ENCODE peak calls at places on chromosomes 4 and X, in nine cellular contexts. One of them, this sample, is unnamed.

GRCh38 chr4:38015886-38016515 is 55.8 kb downstream of the PTTG2 start:
- DNase-seq in posterior vena cava: no peak
- DNase-seq in GM23248: no peak
- DNase-seq in dermis blood vessel endothelial cell: no peak
- DNase-seq in T-helper 2 cell: no peak
- DNase-seq in activated CD8-positive, alpha-beta memory T cell treated with anti-CD3 and anti-CD28 coated beads for 48 hours: no peak
- DNase-seq in foreskin fibroblast: peak; percentile 17
- DNase-seq in iris pigment epithelial cell: no peak
- DNase-seq in activated naive CD4-positive, alpha-beta T cell treated with anti-CD3 and anti-CD28 coated beads for 36 hours: no peak
- DNase-seq in this sample: no peak

GRCh38 chr4:69568787-69569186 is 70.7 kb downstream of the UGT2A2 start:
- DNase-seq in posterior vena cava: no peak
- DNase-seq in GM23248: no peak
- DNase-seq in dermis blood vessel endothelial cell: no peak
- DNase-seq in T-helper 2 cell: no peak
- DNase-seq in activated CD8-positive, alpha-beta memory T cell treated with anti-CD3 and anti-CD28 coated beads for 48 hours: no peak
- DNase-seq in foreskin fibroblast: no peak
- DNase-seq in iris pigment epithelial cell: no peak
- DNase-seq in activated naive CD4-positive, alpha-beta T cell treated with anti-CD3 and anti-CD28 coated beads for 36 hours: no peak
- DNase-seq in this sample: no peak

GRCh38 chr4:26141101-26141830 is 179.5 kb upstream of the RBPJ start:
- DNase-seq in posterior vena cava: no peak
- DNase-seq in GM23248: no peak
- DNase-seq in dermis blood vessel endothelial cell: no peak
- DNase-seq in T-helper 2 cell: no peak
- DNase-seq in activated CD8-positive, alpha-beta memory T cell treated with anti-CD3 and anti-CD28 coated beads for 48 hours: no peak
- DNase-seq in foreskin fibroblast: peak; percentile 69
- DNase-seq in iris pigment epithelial cell: no peak
- DNase-seq in activated naive CD4-positive, alpha-beta T cell treated with anti-CD3 and anti-CD28 coated beads for 36 hours: no peak
- DNase-seq in this sample: no peak

GRCh38 chrX:140389331-140389730 is 115.5 kb downstream of the SOX3 start:
- DNase-seq in posterior vena cava: no peak
- DNase-seq in GM23248: no peak
- DNase-seq in dermis blood vessel endothelial cell: no peak
- DNase-seq in T-helper 2 cell: no peak
- DNase-seq in activated CD8-positive, alpha-beta memory T cell treated with anti-CD3 and anti-CD28 coated beads for 48 hours: no peak
- DNase-seq in foreskin fibroblast: no peak
- DNase-seq in iris pigment epithelial cell: no peak
- DNase-seq in activated naive CD4-positive, alpha-beta T cell treated with anti-CD3 and anti-CD28 coated beads for 36 hours: no peak
- DNase-seq in this sample: no peak

GRCh38 chrX:107565916-107566602 is 62.3 kb upstream of the PRPS1 start:
- DNase-seq in posterior vena cava: no peak
- DNase-seq in GM23248: peak; percentile 63
- DNase-seq in dermis blood vessel endothelial cell: peak; percentile 37
- DNase-seq in T-helper 2 cell: no peak
- DNase-seq in activated CD8-positive, alpha-beta memory T cell treated with anti-CD3 and anti-CD28 coated beads for 48 hours: no peak
- DNase-seq in foreskin fibroblast: no peak
- DNase-seq in iris pigment epithelial cell: peak; percentile 84
- DNase-seq in activated naive CD4-positive, alpha-beta T cell treated with anti-CD3 and anti-CD28 coated beads for 36 hours: no peak
- DNase-seq in this sample: no peak

GRCh38 chr4:133424611-133425010 is 275.5 kb downstream of the PCDH10 start:
- DNase-seq in posterior vena cava: no peak
- DNase-seq in GM23248: no peak
- DNase-seq in dermis blood vessel endothelial cell: no peak
- DNase-seq in T-helper 2 cell: no peak
- DNase-seq in activated CD8-positive, alpha-beta memory T cell treated with anti-CD3 and anti-CD28 coated beads for 48 hours: no peak
- DNase-seq in foreskin fibroblast: no peak
- DNase-seq in iris pigment epithelial cell: no peak
- DNase-seq in activated naive CD4-positive, alpha-beta T cell treated with anti-CD3 and anti-CD28 coated beads for 36 hours: no peak
- DNase-seq in this sample: no peak

GRCh38 chr4:182555997-182556418 is 312.8 kb downstream of the TENM3 start:
- DNase-seq in posterior vena cava: no peak
- DNase-seq in GM23248: peak; percentile 50
- DNase-seq in dermis blood vessel endothelial cell: peak; percentile 48
- DNase-seq in T-helper 2 cell: no peak
- DNase-seq in activated CD8-positive, alpha-beta memory T cell treated with anti-CD3 and anti-CD28 coated beads for 48 hours: no peak
- DNase-seq in foreskin fibroblast: peak; percentile 71
- DNase-seq in iris pigment epithelial cell: peak; percentile 92
- DNase-seq in activated naive CD4-positive, alpha-beta T cell treated with anti-CD3 and anti-CD28 coated beads for 36 hours: no peak
- DNase-seq in this sample: no peak

GRCh38 chrX:53235566-53235965 is 10.6 kb upstream of the KDM5C start:
- DNase-seq in posterior vena cava: peak; percentile 82
- DNase-seq in GM23248: no peak
- DNase-seq in dermis blood vessel endothelial cell: no peak
- DNase-seq in T-helper 2 cell: no peak
- DNase-seq in activated CD8-positive, alpha-beta memory T cell treated with anti-CD3 and anti-CD28 coated beads for 48 hours: no peak
- DNase-seq in foreskin fibroblast: no peak
- DNase-seq in iris pigment epithelial cell: no peak
- DNase-seq in activated naive CD4-positive, alpha-beta T cell treated with anti-CD3 and anti-CD28 coated beads for 36 hours: no peak
- DNase-seq in this sample: no peak

GRCh38 chr4:145839151-145839550 is 99.5 kb downstream of the ZNF827 start:
- DNase-seq in posterior vena cava: no peak
- DNase-seq in GM23248: no peak
- DNase-seq in dermis blood vessel endothelial cell: no peak
- DNase-seq in T-helper 2 cell: no peak
- DNase-seq in activated CD8-positive, alpha-beta memory T cell treated with anti-CD3 and anti-CD28 coated beads for 48 hours: no peak
- DNase-seq in foreskin fibroblast: no peak
- DNase-seq in iris pigment epithelial cell: peak; percentile 67
- DNase-seq in activated naive CD4-positive, alpha-beta T cell treated with anti-CD3 and anti-CD28 coated beads for 36 hours: no peak
- DNase-seq in this sample: no peak

GRCh38 chr4:79042079-79042674 is 102.9 kb upstream of the PAQR3 start:
- DNase-seq in posterior vena cava: no peak
- DNase-seq in GM23248: peak; percentile 57
- DNase-seq in dermis blood vessel endothelial cell: peak; percentile 37
- DNase-seq in T-helper 2 cell: no peak
- DNase-seq in activated CD8-positive, alpha-beta memory T cell treated with anti-CD3 and anti-CD28 coated beads for 48 hours: no peak
- DNase-seq in foreskin fibroblast: peak; percentile 31
- DNase-seq in iris pigment epithelial cell: peak; percentile 31
- DNase-seq in activated naive CD4-positive, alpha-beta T cell treated with anti-CD3 and anti-CD28 coated beads for 36 hours: peak; percentile 7
- DNase-seq in this sample: no peak

GRCh38 chr4:139297001-139297410 is 4.3 kb upstream of the NAA15 start:
- DNase-seq in posterior vena cava: no peak
- DNase-seq in GM23248: peak; percentile 68
- DNase-seq in dermis blood vessel endothelial cell: no peak
- DNase-seq in T-helper 2 cell: no peak
- DNase-seq in activated CD8-positive, alpha-beta memory T cell treated with anti-CD3 and anti-CD28 coated beads for 48 hours: no peak
- DNase-seq in foreskin fibroblast: peak; percentile 58
- DNase-seq in iris pigment epithelial cell: peak; percentile 55
- DNase-seq in activated naive CD4-positive, alpha-beta T cell treated with anti-CD3 and anti-CD28 coated beads for 36 hours: no peak
- DNase-seq in this sample: no peak

GRCh38 chr4:38752393-38752961 is 30.3 kb downstream of the TLR10 start:
- DNase-seq in posterior vena cava: no peak
- DNase-seq in GM23248: peak; percentile 54
- DNase-seq in dermis blood vessel endothelial cell: peak; percentile 19
- DNase-seq in T-helper 2 cell: no peak
- DNase-seq in activated CD8-positive, alpha-beta memory T cell treated with anti-CD3 and anti-CD28 coated beads for 48 hours: no peak
- DNase-seq in foreskin fibroblast: peak; percentile 55
- DNase-seq in iris pigment epithelial cell: peak; percentile 80
- DNase-seq in activated naive CD4-positive, alpha-beta T cell treated with anti-CD3 and anti-CD28 coated beads for 36 hours: no peak
- DNase-seq in this sample: no peak

GRCh38 chr4:157895205-157895604 is 277.6 kb downstream of the GASK1B start:
- DNase-seq in posterior vena cava: no peak
- DNase-seq in GM23248: no peak
- DNase-seq in dermis blood vessel endothelial cell: no peak
- DNase-seq in T-helper 2 cell: no peak
- DNase-seq in activated CD8-positive, alpha-beta memory T cell treated with anti-CD3 and anti-CD28 coated beads for 48 hours: no peak
- DNase-seq in foreskin fibroblast: no peak
- DNase-seq in iris pigment epithelial cell: no peak
- DNase-seq in activated naive CD4-positive, alpha-beta T cell treated with anti-CD3 and anti-CD28 coated beads for 36 hours: no peak
- DNase-seq in this sample: no peak

GRCh38 chr4:157706134-157706533 is 466.7 kb downstream of the GASK1B start:
- DNase-seq in posterior vena cava: no peak
- DNase-seq in GM23248: no peak
- DNase-seq in dermis blood vessel endothelial cell: no peak
- DNase-seq in T-helper 2 cell: no peak
- DNase-seq in activated CD8-positive, alpha-beta memory T cell treated with anti-CD3 and anti-CD28 coated beads for 48 hours: no peak
- DNase-seq in foreskin fibroblast: no peak
- DNase-seq in iris pigment epithelial cell: no peak
- DNase-seq in activated naive CD4-positive, alpha-beta T cell treated with anti-CD3 and anti-CD28 coated beads for 36 hours: no peak
- DNase-seq in this sample: no peak

GRCh38 chrX:106696502-106696901 is 30.0 kb upstream of the RNF128 start:
- DNase-seq in posterior vena cava: no peak
- DNase-seq in GM23248: no peak
- DNase-seq in dermis blood vessel endothelial cell: no peak
- DNase-seq in T-helper 2 cell: no peak
- DNase-seq in activated CD8-positive, alpha-beta memory T cell treated with anti-CD3 and anti-CD28 coated beads for 48 hours: no peak
- DNase-seq in foreskin fibroblast: no peak
- DNase-seq in iris pigment epithelial cell: no peak
- DNase-seq in activated naive CD4-positive, alpha-beta T cell treated with anti-CD3 and anti-CD28 coated beads for 36 hours: no peak
- DNase-seq in this sample: no peak

GRCh38 chrX:134684956-134685355 is 26.7 kb upstream of the PLAC1 start:
- DNase-seq in posterior vena cava: no peak
- DNase-seq in GM23248: no peak
- DNase-seq in dermis blood vessel endothelial cell: no peak
- DNase-seq in T-helper 2 cell: no peak
- DNase-seq in activated CD8-positive, alpha-beta memory T cell treated with anti-CD3 and anti-CD28 coated beads for 48 hours: no peak
- DNase-seq in foreskin fibroblast: no peak
- DNase-seq in iris pigment epithelial cell: no peak
- DNase-seq in activated naive CD4-positive, alpha-beta T cell treated with anti-CD3 and anti-CD28 coated beads for 36 hours: no peak
- DNase-seq in this sample: no peak

GRCh38 chr4:165095291-165095690 is 17.4 kb downstream of the TMEM192 start:
- DNase-seq in posterior vena cava: no peak
- DNase-seq in GM23248: no peak
- DNase-seq in dermis blood vessel endothelial cell: no peak
- DNase-seq in T-helper 2 cell: no peak
- DNase-seq in activated CD8-positive, alpha-beta memory T cell treated with anti-CD3 and anti-CD28 coated beads for 48 hours: no peak
- DNase-seq in foreskin fibroblast: no peak
- DNase-seq in iris pigment epithelial cell: no peak
- DNase-seq in activated naive CD4-positive, alpha-beta T cell treated with anti-CD3 and anti-CD28 coated beads for 36 hours: no peak
- DNase-seq in this sample: no peak

GRCh38 chr4:108644237-108644636 is 6.2 kb upstream of the OSTC start:
- DNase-seq in posterior vena cava: no peak
- DNase-seq in GM23248: peak; percentile 61
- DNase-seq in dermis blood vessel endothelial cell: peak; percentile 57
- DNase-seq in T-helper 2 cell: no peak
- DNase-seq in activated CD8-positive, alpha-beta memory T cell treated with anti-CD3 and anti-CD28 coated beads for 48 hours: no peak
- DNase-seq in foreskin fibroblast: peak; percentile 50
- DNase-seq in iris pigment epithelial cell: peak; percentile 65
- DNase-seq in activated naive CD4-positive, alpha-beta T cell treated with anti-CD3 and anti-CD28 coated beads for 36 hours: no peak
- DNase-seq in this sample: no peak

GRCh38 chr4:121697626-121698025 is 846 bp upstream of the ANXA5 start:
- DNase-seq in posterior vena cava: no peak
- DNase-seq in GM23248: no peak
- DNase-seq in dermis blood vessel endothelial cell: no peak
- DNase-seq in T-helper 2 cell: no peak
- DNase-seq in activated CD8-positive, alpha-beta memory T cell treated with anti-CD3 and anti-CD28 coated beads for 48 hours: no peak
- DNase-seq in foreskin fibroblast: no peak
- DNase-seq in iris pigment epithelial cell: no peak
- DNase-seq in activated naive CD4-positive, alpha-beta T cell treated with anti-CD3 and anti-CD28 coated beads for 36 hours: no peak
- DNase-seq in this sample: no peak

GRCh38 chr4:181991374-181991773 is 251.8 kb upstream of the TENM3 start:
- DNase-seq in posterior vena cava: no peak
- DNase-seq in GM23248: no peak
- DNase-seq in dermis blood vessel endothelial cell: no peak
- DNase-seq in T-helper 2 cell: no peak
- DNase-seq in activated CD8-positive, alpha-beta memory T cell treated with anti-CD3 and anti-CD28 coated beads for 48 hours: no peak
- DNase-seq in foreskin fibroblast: no peak
- DNase-seq in iris pigment epithelial cell: no peak
- DNase-seq in activated naive CD4-positive, alpha-beta T cell treated with anti-CD3 and anti-CD28 coated beads for 36 hours: no peak
- DNase-seq in this sample: no peak

GRCh38 chrX:65706041-65706828 is 38.8 kb downstream of the MSN start:
- DNase-seq in posterior vena cava: no peak
- DNase-seq in GM23248: peak; percentile 83
- DNase-seq in dermis blood vessel endothelial cell: peak; percentile 85
- DNase-seq in T-helper 2 cell: no peak
- DNase-seq in activated CD8-positive, alpha-beta memory T cell treated with anti-CD3 and anti-CD28 coated beads for 48 hours: no peak
- DNase-seq in foreskin fibroblast: peak; percentile 92
- DNase-seq in iris pigment epithelial cell: peak; percentile 55
- DNase-seq in activated naive CD4-positive, alpha-beta T cell treated with anti-CD3 and anti-CD28 coated beads for 36 hours: peak; percentile 83
- DNase-seq in this sample: peak; percentile 56

GRCh38 chr4:24778427-24779225 is 16.7 kb upstream of the SOD3 start:
- DNase-seq in posterior vena cava: no peak
- DNase-seq in GM23248: peak; percentile 97
- DNase-seq in dermis blood vessel endothelial cell: no peak
- DNase-seq in T-helper 2 cell: no peak
- DNase-seq in activated CD8-positive, alpha-beta memory T cell treated with anti-CD3 and anti-CD28 coated beads for 48 hours: no peak
- DNase-seq in foreskin fibroblast: peak; percentile 97
- DNase-seq in iris pigment epithelial cell: peak; percentile 95
- DNase-seq in activated naive CD4-positive, alpha-beta T cell treated with anti-CD3 and anti-CD28 coated beads for 36 hours: no peak
- DNase-seq in this sample: no peak

GRCh38 chrX:140733766-140734342 is 24.3 kb downstream of the LINC00632 start:
- DNase-seq in posterior vena cava: no peak
- DNase-seq in GM23248: peak; percentile 62
- DNase-seq in dermis blood vessel endothelial cell: peak; percentile 43
- DNase-seq in T-helper 2 cell: no peak
- DNase-seq in activated CD8-positive, alpha-beta memory T cell treated with anti-CD3 and anti-CD28 coated beads for 48 hours: no peak
- DNase-seq in foreskin fibroblast: peak; percentile 56
- DNase-seq in iris pigment epithelial cell: peak; percentile 68
- DNase-seq in activated naive CD4-positive, alpha-beta T cell treated with anti-CD3 and anti-CD28 coated beads for 36 hours: peak; percentile 6
- DNase-seq in this sample: no peak